ENCODE peak calls at places on chromosome 15, in five cellular contexts. V is hypothalamus; A is stimulated activated naive CD8-positive, alpha-beta T cell treated with anti-CD3 and anti-CD28 coated beads, Interleukin-15, amount 100 ng/mL, for 72 hours; F is CD4-positive, CD25-positive, alpha-beta regulatory T cell; Z is iPS DF 19.7. T is an unnamed sample.

GRCh38 chr15:94792166-94792565 is 560.8 kb downstream of the MCTP2 start:
- DNase-seq in V (no peak), A (no peak), F (no peak), Z (no peak), T (no peak)

GRCh38 chr15:39114690-39115378 is 466.0 kb upstream of the THBS1 start:
- DNase-seq in V (no peak), A (no peak), F (no peak), Z (no peak), T (no peak)

GRCh38 chr15:96716100-96716499 is 385.6 kb downstream of the NR2F2 start:
- DNase-seq in V (no peak), A (no peak), F (no peak), Z (no peak), T (no peak)

GRCh38 chr15:74889390-74889881 is 406 bp upstream of the MPI start:
- DNase-seq in V (peak; percentile 33), A (no peak), F (no peak), Z (no peak), T (no peak)

GRCh38 chr15:70539912-70540520 is 223.3 kb downstream of the UACA start:
- DNase-seq in V (no peak), A (no peak), F (no peak), Z (no peak), T (no peak)

GRCh38 chr15:97143847-97144711 is 813.6 kb downstream of the NR2F2 start:
- DNase-seq in V (no peak), A (no peak), F (no peak), Z (no peak), T (no peak)

GRCh38 chr15:74785716-74786032 is 3.8 kb downstream of the CSK start:
- DNase-seq in V (no peak), A (peak; percentile 67), F (peak; percentile 85), Z (no peak), T (no peak)

GRCh38 chr15:31892513-31892912 is 137.8 kb upstream of the CHRNA7 start:
- DNase-seq in V (no peak), A (no peak), F (no peak), Z (no peak), T (no peak)

GRCh38 chr15:32649336-32649735 is 7.8 kb downstream of the SCG5 start:
- DNase-seq in V (no peak), A (no peak), F (no peak), Z (no peak), T (no peak)

GRCh38 chr15:82771789-82772607 is 33.9 kb downstream of the FSD2 start:
- DNase-seq in V (no peak), A (no peak), F (no peak), Z (no peak), T (no peak)

GRCh38 chr15:45183511-45183910 is 4.3 kb downstream of the SHF start:
- DNase-seq in V (no peak), A (no peak), F (no peak), Z (no peak), T (no peak)

GRCh38 chr15:76169013-76169412 is 109.2 kb downstream of the TMEM266 start:
- DNase-seq in V (no peak), A (no peak), F (peak; percentile 29), Z (no peak), T (no peak)

GRCh38 chr15:25860885-25861866 is 2.0 kb downstream of the ATP10A start:
- DNase-seq in V (no peak), A (no peak), F (peak; percentile 87), Z (no peak), T (no peak)

GRCh38 chr15:75639191-75639708 is 774 bp downstream of the IMP3 start:
- DNase-seq in V (no peak), A (no peak), F (no peak), Z (no peak), T (no peak)

GRCh38 chr15:101085311-101085700 is 166.1 kb downstream of the LRRK1 start:
- DNase-seq in V (no peak), A (no peak), F (no peak), Z (no peak), T (no peak)

GRCh38 chr15:83652606-83653204 is 1.2 kb upstream of the ADAMTSL3 start:
- DNase-seq in V (no peak), A (no peak), F (no peak), Z (no peak), T (no peak)

GRCh38 chr15:65029736-65030208 is 333 bp upstream of the MTFMT start:
- DNase-seq in V (no peak), A (no peak), F (no peak), Z (no peak), T (no peak)

GRCh38 chr15:98952381-98952803 is 55.2 kb downstream of the PGPEP1L start:
- DNase-seq in V (no peak), A (peak; percentile 47), F (peak; percentile 58), Z (no peak), T (no peak)

GRCh38 chr15:38389924-38390542 is 63.9 kb upstream of the FAM98B start:
- DNase-seq in V (no peak), A (peak; percentile 58), F (peak; percentile 56), Z (no peak), T (peak; percentile 50)

GRCh38 chr15:51973775-51974174 is 2.2 kb upstream of the LEO1 start:
- DNase-seq in V (no peak), A (no peak), F (no peak), Z (no peak), T (no peak)

GRCh38 chr15:92848852-92849598 is 51.1 kb upstream of the CHD2 start:
- DNase-seq in V (no peak), A (peak; percentile 36), F (peak; percentile 83), Z (no peak), T (no peak)

GRCh38 chr15:94451461-94451860 is 220.1 kb downstream of the MCTP2 start:
- DNase-seq in V (no peak), A (no peak), F (no peak), Z (no peak), T (no peak)

GRCh38 chr15:41262571-41262970 is 31.5 kb downstream of the CHP1 start:
- DNase-seq in V (no peak), A (no peak), F (no peak), Z (no peak), T (no peak)

GRCh38 chr15:97755726-97756125 is 204.8 kb upstream of the ARRDC4 start:
- DNase-seq in V (no peak), A (no peak), F (no peak), Z (no peak), T (no peak)

GRCh38 chr15:67114846-67115521 is 49.6 kb downstream of the SMAD3 start:
- DNase-seq in V (no peak), A (no peak), F (peak; percentile 69), Z (no peak), T (no peak)

GRCh38 chr15:39361497-39361896 is 219.4 kb upstream of the THBS1 start:
- DNase-seq in V (no peak), A (no peak), F (no peak), Z (no peak), T (no peak)

GRCh38 chr15:75177360-75178071 is 24.2 kb upstream of the C15orf39 start:
- DNase-seq in V (no peak), A (no peak), F (no peak), Z (no peak), T (no peak)

GRCh38 chr15:100858294-100858693 is 21.3 kb upstream of the ALDH1A3 start:
- DNase-seq in V (no peak), A (no peak), F (no peak), Z (no peak), T (no peak)

GRCh38 chr15:38930851-38931572 is 366.4 kb upstream of the RASGRP1 start:
- DNase-seq in V (no peak), A (no peak), F (no peak), Z (no peak), T (no peak)

GRCh38 chr15:65841121-65841930 is 28.0 kb upstream of the RAB11A start:
- DNase-seq in V (no peak), A (no peak), F (no peak), Z (no peak), T (no peak)

GRCh38 chr15:65336369-65336766 is 31.9 kb downstream of the RNU5B-1 start:
- DNase-seq in V (no peak), A (no peak), F (no peak), Z (no peak), T (no peak)

GRCh38 chr15:29449136-29449535 is 179.5 kb upstream of the NSMCE3 start:
- DNase-seq in V (no peak), A (no peak), F (no peak), Z (peak; percentile 15), T (no peak)

GRCh38 chr15:27549796-27550195 is 549.3 kb downstream of the OCA2 start:
- DNase-seq in V (no peak), A (no peak), F (no peak), Z (no peak), T (no peak)

T was measured in NT2/D1.